ENCODE peak calls at places on chromosomes 4 and X, in seven cellular contexts. J is endothelial cell of umbilical vein, F is mesothelial cell of epicardium, N is brain microvascular endothelial cell, S is neural crest cell, H is astrocyte of the spinal cord, V is epithelial cell of esophagus. E is an unnamed sample.

GRCh38 chrX:20320461-20321159 is 53.9 kb upstream of the RPS6KA3 start:
- DNase-seq in H (no peak), F (no peak), V (no peak), N (no peak), J (no peak), S (no peak), E (no peak)

GRCh38 chr4:52640808-52641595 is 18.1 kb downstream of the USP46 start:
- DNase-seq in N (peak; percentile 59), J (peak; percentile 75), F (no peak), V (peak; percentile 83), H (peak; percentile 50), S (no peak), E (no peak)

GRCh38 chr4:181909368-181909767 is 333.8 kb upstream of the TENM3 start:
- DNase-seq in N (peak; percentile 91), J (no peak), V (peak; percentile 86), H (peak; percentile 64), F (no peak), S (no peak), E (no peak)

GRCh38 chr4:76758290-76758882 is 139.6 kb downstream of the SOWAHB start:
- DNase-seq in V (peak; percentile 53), N (peak; percentile 80), S (peak; percentile 51), F (no peak), H (peak; percentile 81), J (peak; percentile 78), E (no peak)

GRCh38 chrX:16222123-16222522 is 54.8 kb downstream of the MAGEB17 start:
- DNase-seq in J (no peak), N (peak; percentile 58), V (peak; percentile 10), F (no peak), H (peak; percentile 16), S (no peak), E (no peak)

GRCh38 chr4:77152421-77152820 is 4.6 kb upstream of the CCNG2 start:
- DNase-seq in H (peak; percentile 29), V (peak; percentile 82), N (no peak), S (no peak), F (no peak), J (no peak), E (no peak)

GRCh38 chr4:169619518-169619957 is 840 bp upstream of the CLCN3 start:
- DNase-seq in N (peak; percentile 72), F (no peak), S (no peak), J (peak; percentile 73), V (peak; percentile 82), H (peak; percentile 65), E (no peak)

GRCh38 chrX:42751573-42751972 is 26.4 kb downstream of the PPP1R2C start:
- DNase-seq in S (no peak), J (no peak), H (no peak), N (peak; percentile 9), V (peak; percentile 41), F (no peak), E (no peak)

GRCh38 chr4:7947927-7948326 is 8.3 kb upstream of the AFAP1 start:
- DNase-seq in S (no peak), F (no peak), N (no peak), H (no peak), V (no peak), J (no peak), E (no peak)

GRCh38 chr4:43380093-43380492 is 487.6 kb downstream of the GRXCR1 start:
- DNase-seq in H (no peak), F (no peak), N (no peak), J (no peak), S (no peak), V (no peak), E (no peak)

GRCh38 chr4:169238445-169238844 is 32.3 kb downstream of the SH3RF1 start:
- DNase-seq in J (peak; percentile 67), S (no peak), N (no peak), V (peak; percentile 67), H (no peak), F (no peak), E (no peak)

GRCh38 chr4:56681158-56681848 is at the start of gene HOPX:
- DNase-seq in N (no peak), S (no peak), J (peak; percentile 15), F (no peak), H (peak; percentile 23), V (peak; percentile 96), E (no peak)

GRCh38 chr4:77240469-77241066 is 83.6 kb downstream of the CCNG2 start:
- DNase-seq in V (peak; percentile 72), F (peak; percentile 55), N (peak; percentile 39), H (peak; percentile 53), J (peak; percentile 56), S (peak; percentile 75), E (peak; percentile 46)

GRCh38 chr4:73452953-73453700 is 17.1 kb downstream of the AFP start:
- DNase-seq in N (no peak), V (peak; percentile 40), H (no peak), J (no peak), S (no peak), F (no peak), E (no peak)

GRCh38 chr4:4994312-4995097 is 24.8 kb downstream of the CYTL1 start:
- DNase-seq in J (no peak), S (no peak), N (no peak), V (no peak), F (no peak), H (no peak), E (no peak)

GRCh38 chrX:120736989-120737388 is 107.1 kb upstream of the C1GALT1C1 start:
- DNase-seq in H (peak; percentile 33), V (peak; percentile 58), F (no peak), N (peak; percentile 27), S (no peak), J (peak; percentile 80), E (no peak)

GRCh38 chrX:134520860-134521390 is 61.0 kb downstream of the HPRT1 start:
- DNase-seq in S (peak; percentile 6), V (peak; percentile 62), J (peak; percentile 78), N (peak; percentile 57), F (no peak), H (peak; percentile 73), E (no peak)

GRCh38 chr4:70195425-70195824 is at the start of gene ODAM:
- DNase-seq in V (no peak), N (no peak), S (no peak), H (no peak), F (no peak), J (no peak), E (no peak)

GRCh38 chr4:140450352-140450751 is 22.9 kb upstream of the CLGN start:
- DNase-seq in S (no peak), F (no peak), V (no peak), H (peak; percentile 7), J (no peak), N (no peak), E (no peak)

GRCh38 chr4:140448162-140448561 is 20.7 kb upstream of the CLGN start:
- DNase-seq in N (no peak), V (no peak), H (no peak), F (no peak), S (no peak), J (no peak), E (no peak)

DNA sequence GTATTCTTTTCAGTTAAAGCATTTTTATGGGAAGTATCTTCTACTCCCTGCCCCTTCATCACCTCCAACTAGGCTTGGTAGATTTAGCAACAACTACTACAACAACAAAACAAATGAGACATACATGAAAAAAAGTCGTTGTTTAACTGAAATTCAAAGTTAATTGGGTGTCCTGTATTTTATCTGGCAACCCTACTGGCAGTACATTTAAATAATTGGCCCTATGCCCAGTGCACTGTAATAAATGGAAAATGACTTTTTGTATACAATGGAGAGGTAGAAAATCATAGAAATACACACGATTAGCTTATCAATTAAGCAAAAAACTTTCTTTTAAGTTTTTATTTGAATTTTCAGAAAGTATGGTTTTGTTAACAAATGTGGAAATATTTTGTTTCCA is 21.4 kb upstream of the CLGN start:
- DNase-seq in V (peak; percentile 6), S (no peak), F (no peak), J (peak; percentile 13), N (no peak), H (peak; percentile 15), E (no peak)
- TF ChIP-seq CTCF in V (no peak), S (no peak), F (no peak), J (no peak), N (no peak), H (no peak), E (no peak)

GRCh38 chr4:83582289-83582756 is 46.4 kb downstream of the GPAT3 start:
- DNase-seq in S (no peak), H (peak; percentile 51), N (no peak), V (peak; percentile 74), F (no peak), J (peak; percentile 69), E (no peak)
- TF ChIP-seq CTCF in S (no peak), H (peak; percentile 18), N (peak; percentile 17), V (peak; percentile 16), F (no peak), J (no peak), E (peak; percentile 3)

GRCh38 chr4:1833307-1834046 is 22.5 kb downstream of the LETM1 start:
- DNase-seq in N (no peak), S (no peak), V (no peak), F (no peak), J (no peak), H (no peak), E (no peak)
- TF ChIP-seq CTCF in N (no peak), S (no peak), V (no peak), F (no peak), J (no peak), H (no peak), E (no peak)

DNA sequence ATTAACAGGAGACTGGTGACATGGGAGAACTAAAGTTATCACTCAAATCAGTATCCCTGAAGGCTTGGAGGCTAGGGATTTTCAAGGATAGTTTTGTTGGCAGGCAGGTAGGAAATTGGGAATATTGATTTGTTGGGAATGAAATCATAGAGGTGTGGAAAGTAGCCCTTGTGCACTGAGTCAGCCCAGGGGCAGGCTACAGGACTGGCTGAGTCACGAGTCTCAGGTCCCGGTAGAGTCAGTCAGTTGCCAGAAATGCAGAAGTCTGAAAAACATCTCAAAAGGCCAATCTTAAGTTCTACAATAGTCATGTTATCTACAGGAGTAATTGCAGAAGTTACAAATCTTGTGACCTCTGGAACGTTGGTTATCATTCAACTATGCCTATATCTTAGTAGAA is 153.1 kb downstream of the GC start:
- DNase-seq in J (no peak), N (no peak), F (no peak), V (peak; percentile 64), H (no peak), S (no peak), E (no peak)
- TF ChIP-seq CTCF in J (no peak), N (no peak), F (no peak), V (no peak), H (no peak), S (no peak), E (no peak)

DNA sequence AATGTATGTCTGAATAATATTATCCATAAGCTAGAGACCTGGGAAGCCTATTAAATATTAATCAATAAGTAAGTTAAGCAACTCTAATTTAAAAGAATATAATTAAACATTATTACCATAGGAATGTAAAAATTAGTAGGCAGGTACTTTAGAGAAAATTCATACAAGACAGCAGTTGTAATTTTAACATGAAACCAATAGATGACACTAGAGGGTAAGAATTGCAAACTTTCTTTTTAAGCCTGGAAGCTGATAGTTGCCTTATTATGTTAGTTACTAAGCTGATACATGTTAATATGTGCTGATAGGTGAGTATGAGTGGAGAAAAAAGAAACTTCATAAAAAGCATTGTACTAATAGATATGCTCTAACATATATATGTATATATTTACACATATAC is 1157.4 kb downstream of the FAM133A start:
- DNase-seq in N (no peak), F (no peak), J (no peak), H (peak; percentile 5), V (peak; percentile 13), S (no peak), E (no peak)
- TF ChIP-seq CTCF in N (no peak), F (peak; percentile 35), J (no peak), H (peak; percentile 28), V (peak; percentile 26), S (peak; percentile 80), E (peak; percentile 56)

E was measured in D721Med.